ENCODE peak calls at places on chromosomes 7 and 10, in five cellular contexts. One of them, this sample, is unnamed. For H3K36me3, the result is how much of the 10 kb centered on the place peaks cover.

GRCh38 chr10:78290131-78290750 is 256.6 kb downstream of the RPS24 start:
- DNase-seq in IMR-90: peak
- DNase-seq in K562: no peak
- DNase-seq in OCI-LY7: no peak
- DNase-seq in HCT116: no peak
- DNase-seq in this sample: no peak

GRCh38 chr7:138885383-138886147 is 87.6 kb upstream of the ATP6V0A4 start:
- DNase-seq in IMR-90: no peak
- DNase-seq in K562: peak
- DNase-seq in OCI-LY7: no peak
- DNase-seq in HCT116: no peak
- DNase-seq in this sample: peak

GRCh38 chr10:19999440-19999839 is 183.2 kb downstream of the PLXDC2 start:
- DNase-seq in IMR-90: no peak
- DNase-seq in K562: no peak
- DNase-seq in OCI-LY7: no peak
- DNase-seq in HCT116: no peak
- DNase-seq in this sample: no peak

GRCh38 chr10:101031128-101031795 is at the start of the genes PDZD7 and SFXN3:
- DNase-seq in IMR-90: peak
- DNase-seq in K562: peak
- DNase-seq in OCI-LY7: peak
- DNase-seq in HCT116: peak
- DNase-seq in this sample: peak

GRCh38 chr7:72123913-72124312 is 288.2 kb downstream of the CALN1 start:
- DNase-seq in IMR-90: no peak
- DNase-seq in K562: no peak
- DNase-seq in OCI-LY7: no peak
- DNase-seq in HCT116: no peak
- DNase-seq in this sample: no peak

GRCh38 chr7:107387077-107387476 is 82.8 kb upstream of the GPR22 start:
- DNase-seq in IMR-90: peak
- DNase-seq in K562: peak
- DNase-seq in OCI-LY7: no peak
- DNase-seq in HCT116: no peak
- DNase-seq in this sample: no peak

GRCh38 chr10:45461034-45461433 is 87.0 kb downstream of the ALOX5 start:
- DNase-seq in IMR-90: peak
- DNase-seq in K562: no peak
- DNase-seq in OCI-LY7: peak
- DNase-seq in HCT116: no peak
- DNase-seq in this sample: no peak

GRCh38 chr7:132263151-132263550 is 313.1 kb downstream of the PLXNA4 start:
- DNase-seq in IMR-90: no peak
- DNase-seq in K562: no peak
- DNase-seq in OCI-LY7: no peak
- DNase-seq in HCT116: no peak
- DNase-seq in this sample: no peak

GRCh38 chr10:43348511-43349312 is 22.7 kb upstream of the FXYD4 start:
- DNase-seq in IMR-90: peak
- DNase-seq in K562: peak
- DNase-seq in OCI-LY7: peak
- DNase-seq in HCT116: peak
- DNase-seq in this sample: peak

GRCh38 chr7:151139791-151140190 is 27.7 kb downstream of the GBX1 start:
- DNase-seq in IMR-90: no peak
- DNase-seq in K562: no peak
- DNase-seq in OCI-LY7: no peak
- DNase-seq in HCT116: no peak
- DNase-seq in this sample: no peak
- H3K36me3 ChIP-seq in IMR-90: half or more
- H3K36me3 ChIP-seq in K562: half or more
- H3K36me3 ChIP-seq in OCI-LY7: under half
- H3K36me3 ChIP-seq in HCT116: under half
- H3K36me3 ChIP-seq in this sample: under half

GRCh38 chr7:102273749-102274712 is 12.6 kb upstream of the SH2B2 start:
- DNase-seq in IMR-90: peak
- DNase-seq in K562: peak
- DNase-seq in OCI-LY7: peak
- DNase-seq in HCT116: peak
- DNase-seq in this sample: peak
- H3K4me2 ChIP-seq in IMR-90: no peak
- H3K4me2 ChIP-seq in K562: no peak
- H3K4me2 ChIP-seq in OCI-LY7: no peak
- H3K4me2 ChIP-seq in HCT116: peak
- H3K4me2 ChIP-seq in this sample: no peak

GRCh38 chr10:110421512-110422138 is 76.1 kb upstream of the DUSP5 start:
- DNase-seq in IMR-90: no peak
- DNase-seq in K562: peak
- DNase-seq in OCI-LY7: peak
- DNase-seq in HCT116: no peak
- DNase-seq in this sample: no peak
- H2AFZ ChIP-seq in IMR-90: no peak
- H2AFZ ChIP-seq in K562: no peak
- H2AFZ ChIP-seq in OCI-LY7: peak
- H2AFZ ChIP-seq in HCT116: no peak
- H2AFZ ChIP-seq in this sample: no peak

GRCh38 chr10:11197266-11197712 is 179.6 kb downstream of the CELF2 start:
- DNase-seq in IMR-90: no peak
- DNase-seq in K562: peak
- DNase-seq in OCI-LY7: peak
- DNase-seq in HCT116: no peak
- DNase-seq in this sample: no peak
- H3K36me3 ChIP-seq in IMR-90: under half
- H3K36me3 ChIP-seq in K562: under half
- H3K36me3 ChIP-seq in OCI-LY7: under half
- H3K36me3 ChIP-seq in HCT116: under half
- H3K36me3 ChIP-seq in this sample: under half

GRCh38 chr7:70580161-70580560 is 551.8 kb upstream of the GALNT17 start:
- DNase-seq in IMR-90: no peak
- DNase-seq in K562: no peak
- DNase-seq in OCI-LY7: no peak
- DNase-seq in HCT116: no peak
- DNase-seq in this sample: no peak
- H3K4me2 ChIP-seq in IMR-90: no peak
- H3K4me2 ChIP-seq in K562: no peak
- H3K4me2 ChIP-seq in OCI-LY7: no peak
- H3K4me2 ChIP-seq in HCT116: no peak
- H3K4me2 ChIP-seq in this sample: no peak

DNA sequence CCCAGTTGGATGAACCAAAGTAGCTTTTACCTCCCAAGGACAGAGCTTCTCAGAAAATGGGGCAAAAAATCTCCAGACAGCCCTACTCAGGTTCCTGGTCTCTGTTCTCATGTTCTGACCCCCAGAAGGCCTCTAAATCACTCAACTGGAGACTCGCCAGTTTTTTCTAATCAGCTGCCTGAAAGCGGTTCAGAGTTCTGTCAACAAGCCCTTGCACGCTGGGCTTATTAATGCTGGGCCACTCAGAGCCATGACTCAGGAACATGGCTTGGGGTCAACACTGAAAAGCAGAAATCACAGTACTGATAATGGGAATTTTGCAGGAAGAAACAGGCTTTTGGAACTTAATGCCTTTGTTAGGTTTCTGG is 15.3 kb downstream of the ECHDC3 start:
- DNase-seq in IMR-90: peak
- DNase-seq in K562: peak
- DNase-seq in OCI-LY7: no peak
- DNase-seq in HCT116: no peak
- DNase-seq in this sample: peak
- H2AFZ ChIP-seq in IMR-90: no peak
- H2AFZ ChIP-seq in K562: no peak
- H2AFZ ChIP-seq in OCI-LY7: peak
- H2AFZ ChIP-seq in HCT116: no peak
- H2AFZ ChIP-seq in this sample: peak

GRCh38 chr10:112962343-112962742 is 12.3 kb downstream of the TCF7L2 start:
- DNase-seq in IMR-90: no peak
- DNase-seq in K562: peak
- DNase-seq in OCI-LY7: no peak
- DNase-seq in HCT116: no peak
- DNase-seq in this sample: no peak

GRCh38 chr10:112966191-112966855 is 16.3 kb downstream of the TCF7L2 start:
- DNase-seq in IMR-90: no peak
- DNase-seq in K562: peak
- DNase-seq in OCI-LY7: no peak
- DNase-seq in HCT116: no peak
- DNase-seq in this sample: no peak

GRCh38 chr10:112967200-112967599 is 17.2 kb downstream of the TCF7L2 start:
- DNase-seq in IMR-90: peak
- DNase-seq in K562: no peak
- DNase-seq in OCI-LY7: no peak
- DNase-seq in HCT116: no peak
- DNase-seq in this sample: peak

GRCh38 chr10:112963835-112964234 is 13.8 kb downstream of the TCF7L2 start:
- DNase-seq in IMR-90: peak
- DNase-seq in K562: peak
- DNase-seq in OCI-LY7: no peak
- DNase-seq in HCT116: no peak
- DNase-seq in this sample: peak

GRCh38 chr10:112964482-112964881 is 14.4 kb downstream of the TCF7L2 start:
- DNase-seq in IMR-90: no peak
- DNase-seq in K562: no peak
- DNase-seq in OCI-LY7: no peak
- DNase-seq in HCT116: no peak
- DNase-seq in this sample: no peak
- H3K36me3 ChIP-seq in IMR-90: under half
- H3K36me3 ChIP-seq in K562: under half
- H3K36me3 ChIP-seq in OCI-LY7: under half
- H3K36me3 ChIP-seq in HCT116: under half
- H3K36me3 ChIP-seq in this sample: under half

DNA sequence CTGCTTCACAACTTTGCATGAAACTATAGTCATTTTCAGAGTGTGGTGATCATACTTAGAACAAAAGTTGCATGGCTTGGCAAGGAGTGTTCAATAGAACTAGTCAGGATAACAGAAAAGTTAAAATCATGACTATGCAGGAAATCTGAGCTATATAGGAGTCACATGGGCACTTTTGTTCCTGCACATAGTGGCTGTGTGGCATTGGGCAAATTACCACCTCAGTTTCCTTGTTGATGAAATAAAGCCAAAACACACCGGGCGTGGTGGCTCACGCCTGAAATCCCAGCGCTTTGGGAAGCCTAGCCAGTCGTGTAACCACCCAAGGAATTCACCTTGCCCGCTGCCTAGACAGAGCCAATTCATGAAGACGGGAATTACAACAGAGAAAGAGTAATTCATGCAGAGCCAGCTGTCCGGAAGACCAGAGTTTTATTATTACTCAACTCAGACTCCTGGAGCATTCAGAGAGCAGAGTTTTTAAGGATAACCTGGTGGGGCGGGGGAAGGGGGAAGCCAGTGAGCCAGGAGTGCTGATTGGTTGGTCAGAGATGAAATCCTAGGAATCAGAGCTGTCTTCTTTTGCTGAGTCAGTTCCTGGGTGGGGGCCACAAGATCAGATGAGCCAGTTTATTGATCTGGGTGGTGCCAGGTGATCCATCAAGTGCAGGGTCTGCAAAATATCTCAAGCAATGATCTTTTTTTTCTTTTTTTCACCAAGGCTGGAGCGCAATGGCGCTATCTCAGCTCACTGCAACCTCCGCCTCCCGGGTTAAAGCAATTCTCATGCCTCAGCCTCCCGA is 6.4 kb upstream of the MKRN1 start:
- DNase-seq in IMR-90: no peak
- DNase-seq in K562: peak
- DNase-seq in OCI-LY7: no peak
- DNase-seq in HCT116: no peak
- DNase-seq in this sample: peak
- H3K4me2 ChIP-seq in IMR-90: no peak
- H3K4me2 ChIP-seq in K562: no peak
- H3K4me2 ChIP-seq in OCI-LY7: no peak
- H3K4me2 ChIP-seq in HCT116: no peak
- H3K4me2 ChIP-seq in this sample: peak

GRCh38 chr10:88234332-88234731 is 348.8 kb downstream of the RNLS start:
- DNase-seq in IMR-90: no peak
- DNase-seq in K562: no peak
- DNase-seq in OCI-LY7: no peak
- DNase-seq in HCT116: no peak
- DNase-seq in this sample: no peak
- H2AFZ ChIP-seq in IMR-90: no peak
- H2AFZ ChIP-seq in K562: no peak
- H2AFZ ChIP-seq in OCI-LY7: no peak
- H2AFZ ChIP-seq in HCT116: no peak
- H2AFZ ChIP-seq in this sample: no peak

This sample was measured in PC-3.